ENCODE peak calls at places on chromosomes 11 and 22, in five cellular contexts. C is HCT116, U is neural progenitor cell, T is astrocyte, G is fibroblast of lung. X is an unnamed sample. For H3K4me1, the result is how much of the 10 kb centered on the place peaks cover.

GRCh38 chr11:119592642-119593041 is 136.4 kb downstream of the NECTIN1 start:
- DNase-seq in T (no peak), C (no peak), G (peak), U (no peak), X (no peak)

GRCh38 chr22:38567531-38568245 is 2.3 kb downstream of the DMC1 start:
- DNase-seq in G (no peak), U (no peak), T (no peak), C (no peak), X (no peak)

GRCh38 chr11:118223992-118224391 is 819 bp downstream of the JAML start:
- DNase-seq in C (no peak), G (no peak), T (no peak), U (no peak), X (no peak)

GRCh38 chr11:76115555-76115954 is 90.7 kb downstream of the WNT11 start:
- DNase-seq in C (no peak), U (no peak), T (no peak), G (no peak), X (no peak)

GRCh38 chr11:32006799-32007388 is 84.0 kb upstream of the RCN1 start:
- DNase-seq in C (peak), U (peak), G (peak), T (peak), X (peak)

GRCh38 chr11:125404136-125404810 is 91.8 kb downstream of the FEZ1 start:
- DNase-seq in U (peak), C (no peak), G (no peak), T (no peak), X (no peak)

GRCh38 chr11:15379483-15379882 is 264.8 kb downstream of the INSC start:
- DNase-seq in T (no peak), C (no peak), U (peak), G (no peak), X (no peak)

GRCh38 chr11:69913591-69914285 is 94.5 kb upstream of the FGF3 start:
- DNase-seq in T (no peak), U (no peak), G (no peak), C (no peak), X (no peak)

GRCh38 chr11:80899381-80899780 is 1458.6 kb upstream of the TENM4 start:
- DNase-seq in T (peak), C (no peak), U (no peak), G (peak), X (peak)

GRCh38 chr11:13338437-13339069 is 61.0 kb downstream of the BMAL1 start:
- DNase-seq in G (peak), U (no peak), C (no peak), T (peak), X (peak)

GRCh38 chr22:23263651-23264555 is 83.6 kb downstream of the BCR start:
- DNase-seq in U (no peak), C (no peak), T (no peak), G (no peak), X (no peak)

GRCh38 chr11:119432484-119433368 is 9.8 kb upstream of the THY1 start:
- DNase-seq in T (peak), C (no peak), U (peak), G (peak), X (peak)

GRCh38 chr11:34749666-34750659 is 129.1 kb downstream of the EHF start:
- DNase-seq in C (no peak), G (peak), U (no peak), T (peak), X (peak)

GRCh38 chr11:45161252-45162063 is 15.0 kb downstream of the PRDM11 start:
- DNase-seq in G (no peak), U (peak), T (no peak), C (no peak), X (no peak)

GRCh38 chr11:86214710-86215109 is 29.8 kb upstream of the EED start:
- DNase-seq in U (no peak), T (no peak), G (no peak), C (no peak), X (peak)

GRCh38 chr11:35852056-35852455 is 91.8 kb upstream of the LDLRAD3 start:
- DNase-seq in U (no peak), T (no peak), C (no peak), G (peak), X (no peak)

GRCh38 chr11:61826930-61827572 is 1.0 kb upstream of the FADS2 start:
- DNase-seq in U (no peak), T (no peak), C (no peak), G (no peak), X (no peak)

GRCh38 chr22:32622004-32622761 is 147.6 kb downstream of the FBXO7 start:
- DNase-seq in U (peak), T (peak), C (no peak), G (peak), X (no peak)

GRCh38 chr22:44497218-44497903 is 672 bp downstream of the RTL6 start:
- DNase-seq in T (no peak), U (peak), C (no peak), G (peak), X (no peak)

GRCh38 chr11:111349191-111349695 is 29.8 kb downstream of the POU2AF1 start:
- DNase-seq in U (no peak), T (no peak), C (no peak), G (no peak), X (no peak)

GRCh38 chr11:26841818-26842457 is 120.1 kb upstream of the SLC5A12 start:
- DNase-seq in T (peak), U (no peak), C (no peak), G (peak), X (no peak)

GRCh38 chr11:95884364-95884763 is 39.5 kb downstream of the MTMR2 start:
- DNase-seq in G (peak), T (peak), C (no peak), U (no peak), X (peak)

GRCh38 chr11:8732748-8733241 is 50.2 kb downstream of the RPL27A start:
- DNase-seq in T (peak), U (no peak), C (no peak), G (peak), X (peak)

GRCh38 chr22:46726066-46726985 is 11.7 kb downstream of the CERK start:
- DNase-seq in U (no peak), T (no peak), G (no peak), C (no peak), X (no peak)

DNA sequence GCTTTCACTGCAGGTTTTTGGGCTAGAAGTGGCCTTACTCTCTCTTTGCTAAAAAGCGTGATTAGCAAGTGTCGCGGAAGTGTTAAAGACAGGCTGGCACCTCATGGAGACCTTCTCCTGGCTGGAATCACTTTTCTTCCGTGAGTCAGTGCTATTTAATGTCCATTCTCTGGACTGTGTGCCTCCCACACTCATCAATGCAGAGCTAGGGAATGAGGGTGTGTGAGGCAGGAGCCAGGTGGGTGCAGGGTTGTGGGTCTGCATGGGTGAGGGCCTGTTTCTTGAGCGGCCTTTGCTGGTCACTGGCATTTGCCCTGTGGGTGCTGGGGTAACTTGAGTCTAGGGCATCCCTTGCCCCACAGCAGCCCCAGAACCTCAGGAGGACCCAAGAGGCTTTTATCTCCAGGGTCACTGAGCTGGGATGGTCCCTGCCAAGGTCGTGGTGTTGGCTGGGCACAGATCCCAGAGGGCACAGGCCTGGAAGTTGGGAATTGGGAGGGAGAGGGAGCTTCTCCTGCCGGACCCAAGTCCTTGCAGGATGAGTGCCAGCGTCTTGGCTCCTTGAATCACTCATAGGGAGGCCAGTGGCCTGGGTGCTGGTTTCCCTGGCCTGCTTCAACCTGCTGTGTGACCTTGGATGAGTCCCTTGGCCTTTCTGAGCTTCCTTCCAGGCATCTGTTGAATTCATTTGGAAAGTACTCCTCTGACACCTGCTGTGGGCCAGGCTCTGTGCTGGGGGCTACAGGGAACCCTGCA is 30.0 kb downstream of the KIAA1671 start:
- DNase-seq in C (no peak), G (no peak), U (no peak), T (peak), X (no peak)
- H3K4me1 ChIP-seq in C (under half), G (under half), U (under half), T (under half), X (under half)

DNA sequence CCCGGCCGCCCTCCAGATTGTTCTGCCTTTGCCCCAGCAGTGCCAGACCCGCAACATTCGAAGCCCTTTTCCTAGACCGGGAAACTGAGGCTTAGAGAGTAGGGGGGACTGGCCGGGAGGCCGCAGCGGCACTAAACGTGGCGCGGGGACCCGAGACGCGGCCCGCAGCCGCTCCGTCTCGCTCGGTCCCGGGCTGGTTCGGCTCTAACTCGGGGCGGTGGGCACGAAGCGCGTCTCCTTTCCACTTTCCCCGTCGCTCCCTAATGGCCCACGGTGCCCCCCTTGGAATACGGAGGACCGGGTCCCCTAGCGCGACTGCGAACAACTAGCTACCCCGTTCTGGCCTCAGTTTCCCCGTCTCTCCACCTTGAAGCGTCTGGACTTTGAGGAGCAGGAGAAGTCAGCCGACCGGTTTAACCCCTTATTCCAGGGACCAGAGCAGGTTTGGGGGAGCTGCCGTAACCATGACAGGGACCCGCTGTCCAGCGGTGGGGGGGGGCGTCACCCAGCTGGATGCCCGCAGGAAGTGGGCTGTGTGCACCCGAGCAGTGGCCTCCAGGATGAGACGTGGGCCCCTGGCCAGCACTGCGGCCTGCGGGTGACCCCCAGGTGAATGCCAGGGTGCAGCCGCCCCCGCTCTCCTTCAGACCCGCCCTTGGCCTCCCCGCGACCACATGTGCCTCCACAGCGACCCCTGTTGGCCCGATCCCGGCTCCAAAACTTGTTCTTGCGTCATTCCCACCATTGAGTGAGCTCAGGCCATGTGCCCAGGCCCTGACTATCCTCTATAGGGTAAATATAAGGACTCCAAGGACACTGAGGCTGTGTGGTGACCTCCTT is 1.1 kb downstream of the CDC42EP1 start:
- DNase-seq in T (peak), G (peak), C (peak), U (peak), X (peak)
- TF ChIP-seq EZH2 in T (no peak), G (no peak), C (no peak), U (peak), X (no peak)

DNA sequence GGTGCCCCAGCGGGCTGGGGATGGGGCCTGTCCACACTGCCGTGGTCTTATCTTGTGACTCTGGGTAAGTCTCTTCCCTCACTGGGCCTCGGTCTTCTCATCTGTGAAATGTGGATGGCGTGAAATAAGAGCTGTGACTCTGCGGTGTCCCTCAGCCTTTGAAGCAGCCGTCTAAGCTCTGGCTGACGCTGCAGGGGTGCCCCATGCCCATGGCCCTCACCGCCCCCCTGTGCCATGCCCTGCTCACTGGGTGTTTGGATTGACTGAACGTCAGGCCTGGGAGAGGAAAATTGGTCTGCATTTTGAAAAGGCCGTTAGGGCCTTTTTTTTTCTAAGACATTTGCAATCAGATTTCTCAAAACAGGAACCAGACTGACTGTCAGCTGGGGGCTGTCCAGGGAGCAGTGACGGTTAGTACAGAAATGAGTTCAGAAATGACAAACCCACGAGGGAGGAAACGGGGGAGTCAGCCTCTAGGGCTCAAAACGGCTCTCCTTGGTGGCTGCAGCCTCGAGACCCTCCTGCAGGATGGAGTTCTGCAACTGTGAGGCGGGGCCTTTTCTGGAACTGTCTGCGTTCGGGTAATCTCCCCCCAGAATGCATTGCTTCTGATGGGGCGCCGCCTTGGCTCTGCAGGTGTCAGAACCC is 1.9 kb downstream of the GRK2 start:
- DNase-seq in U (no peak), T (no peak), G (no peak), C (no peak), X (no peak)
- H3K4me1 ChIP-seq in U (under half), T (under half), G (under half), C (under half), X (under half)

DNA sequence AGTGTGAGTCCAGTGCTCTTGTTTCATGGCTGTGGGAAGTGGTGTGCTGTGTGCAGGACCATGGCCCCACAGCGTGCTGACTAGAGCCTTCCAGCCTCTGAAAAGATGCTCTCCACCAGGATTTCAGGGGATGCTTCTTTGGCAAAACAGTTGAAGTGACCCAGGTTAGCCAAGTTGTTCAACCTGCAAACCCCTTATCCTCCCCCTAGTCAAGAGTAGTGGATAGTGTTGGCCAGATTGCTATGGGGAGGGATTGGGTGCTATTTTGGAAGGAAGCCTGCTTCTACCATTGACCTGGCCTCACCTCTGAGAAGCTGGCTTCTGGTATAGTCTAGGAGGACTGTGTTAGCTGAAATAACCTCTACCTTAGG is 1.7 kb downstream of the MICAL2 start:
- DNase-seq in U (no peak), C (no peak), G (no peak), T (no peak), X (no peak)
- TF ChIP-seq EZH2 in U (no peak), C (no peak), G (no peak), T (no peak), X (no peak)

X was measured in PC-3.